ENCODE peak calls at places on chromosomes 2 and 18, in five cellular contexts. L is ovary, T is WERI-Rb-1, Q is adrenal gland, X is Peyer's patch. F is an unnamed sample. For H3K9me3, the result is how much of the 10 kb centered on the place peaks cover.

GRCh38 chr2:152055366-152056108 is 43.3 kb downstream of the CACNB4 start:
- DNase-seq in L (no peak), T (peak), Q (no peak), X (no peak), F (no peak)

GRCh38 chr2:113876503-113877387 is 13.1 kb upstream of the ACTR3 start:
- DNase-seq in L (no peak), T (no peak), Q (no peak), X (peak), F (no peak)

GRCh38 chr2:14270036-14270582 is 362.4 kb upstream of the LRATD1 start:
- DNase-seq in L (no peak), T (no peak), Q (no peak), X (no peak), F (no peak)

GRCh38 chr18:61727241-61727640 is 165.6 kb downstream of the RNF152 start:
- DNase-seq in L (no peak), T (no peak), Q (no peak), X (no peak), F (no peak)

GRCh38 chr2:215751200-215751910 is 262.0 kb downstream of the MREG start:
- DNase-seq in L (no peak), T (no peak), Q (no peak), X (no peak), F (peak)

GRCh38 chr2:163852616-163853015 is 116.8 kb upstream of the FIGN start:
- DNase-seq in L (no peak), T (no peak), Q (no peak), X (no peak), F (no peak)

GRCh38 chr2:179250084-179250483 is 14.5 kb downstream of the SESTD1 start:
- DNase-seq in L (no peak), T (no peak), Q (no peak), X (no peak), F (no peak)

GRCh38 chr2:218027426-218028188 is 24.8 kb upstream of the TNS1 start:
- DNase-seq in L (no peak), T (no peak), Q (peak), X (no peak), F (no peak)

GRCh38 chr2:166451451-166451850 is 42.6 kb downstream of the SCN7A start:
- DNase-seq in L (no peak), T (no peak), Q (no peak), X (no peak), F (no peak)

GRCh38 chr18:13379930-13380665 is 161.5 kb downstream of the LDLRAD4 start:
- DNase-seq in L (no peak), T (no peak), Q (peak), X (no peak), F (no peak)

GRCh38 chr2:242010567-242011513 is 141.3 kb downstream of the RTP5 start:
- DNase-seq in L (no peak), T (no peak), Q (no peak), X (no peak), F (peak)

GRCh38 chr2:179963626-179964025 is 43.5 kb downstream of the CWC22 start:
- DNase-seq in L (no peak), T (no peak), Q (no peak), X (no peak), F (no peak)

GRCh38 chr18:10299686-10300085 is 154.7 kb upstream of the APCDD1 start:
- DNase-seq in L (no peak), T (no peak), Q (no peak), X (no peak), F (no peak)

GRCh38 chr2:55048514-55048924 is 1.7 kb downstream of the RTN4 start:
- DNase-seq in L (peak), T (peak), Q (peak), X (no peak), F (peak)

GRCh38 chr2:217279571-217279970 is 419.7 kb upstream of the TNP1 start:
- DNase-seq in L (no peak), T (no peak), Q (no peak), X (no peak), F (peak)

GRCh38 chr2:238655974-238656722 is 191.7 kb upstream of the TWIST2 start:
- DNase-seq in L (no peak), T (no peak), Q (no peak), X (no peak), F (no peak)

GRCh38 chr2:66437055-66437454 is 2.1 kb downstream of the MEIS1 start:
- DNase-seq in L (no peak), T (no peak), Q (no peak), X (no peak), F (no peak)

GRCh38 chr18:57698571-57699276 is 77.1 kb upstream of the NARS1 start:
- DNase-seq in L (no peak), T (no peak), Q (no peak), X (no peak), F (peak)

GRCh38 chr2:165499131-165499530 is 29.6 kb downstream of the CSRNP3 start:
- DNase-seq in L (no peak), T (no peak), Q (no peak), X (no peak), F (no peak)

GRCh38 chr2:41881249-41881648 is 166.6 kb upstream of the PKDCC start:
- DNase-seq in L (no peak), T (no peak), Q (no peak), X (no peak), F (no peak)

GRCh38 chr2:24797644-24798043 is 4.4 kb downstream of the CENPO start:
- DNase-seq in L (no peak), T (no peak), Q (no peak), X (no peak), F (no peak)

GRCh38 chr2:168160897-168161296 is 86.5 kb downstream of the STK39 start:
- DNase-seq in L (no peak), T (peak), Q (no peak), X (no peak), F (no peak)

GRCh38 chr18:46891742-46892214 is 25.5 kb downstream of the PIAS2 start:
- DNase-seq in L (no peak), T (no peak), Q (no peak), X (no peak), F (no peak)

GRCh38 chr18:39871976-39872375 is 2083.1 kb upstream of the PIK3C3 start:
- DNase-seq in L (no peak), T (no peak), Q (no peak), X (no peak), F (no peak)

GRCh38 chr2:149145314-149146295 is 107.1 kb downstream of the LYPD6B start:
- DNase-seq in L (no peak), T (no peak), Q (no peak), X (no peak), F (no peak)

GRCh38 chr2:34447097-34447496 is 848.0 kb upstream of the FAM98A start:
- DNase-seq in L (no peak), T (no peak), Q (no peak), X (no peak), F (no peak)

GRCh38 chr2:128316777-128317185 is 1.9 kb downstream of the HS6ST1 start:
- DNase-seq in L (no peak), T (no peak), Q (peak), X (peak), F (no peak)

GRCh38 chr2:109558076-109558882 is 55.5 kb downstream of the SEPTIN10 start:
- DNase-seq in L (no peak), T (no peak), Q (no peak), X (no peak), F (no peak)

GRCh38 chr2:70710276-70710675 is 57.7 kb downstream of the ADD2 start:
- DNase-seq in L (no peak), T (no peak), Q (no peak), X (no peak), F (no peak)
- H3K9me3 ChIP-seq in L (under half), T (under half), Q (under half), X (under half), F (under half)

DNA sequence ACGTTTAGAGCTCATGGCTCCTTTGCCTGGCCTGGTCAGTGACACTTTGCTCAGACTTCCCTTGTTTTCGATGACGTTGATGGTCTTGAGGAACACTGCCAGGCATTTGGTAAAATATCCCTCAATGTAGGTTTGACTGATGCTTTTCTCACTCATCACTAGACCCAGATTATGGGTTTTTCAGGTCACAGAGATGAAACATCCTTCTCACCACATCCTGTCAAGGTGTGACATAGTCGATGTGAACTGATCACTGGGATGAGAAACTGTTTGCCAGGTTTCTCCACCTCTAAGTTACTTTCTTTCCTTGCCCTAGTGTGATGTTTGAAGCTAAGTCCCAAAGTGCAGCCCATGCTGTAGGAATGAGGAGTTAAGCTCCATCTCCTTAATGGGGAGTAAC is 81.5 kb downstream of the AFF3 start:
- DNase-seq in L (no peak), T (no peak), Q (no peak), X (no peak), F (no peak)
- TF ChIP-seq CTCF in L (no peak), T (no peak), Q (no peak), X (no peak), F (no peak)

GRCh38 chr2:83561592-83561991 is 897.5 kb downstream of the SUCLG1 start:
- DNase-seq in L (no peak), T (no peak), Q (no peak), X (no peak), F (no peak)
- H3K9me3 ChIP-seq in L (under half), T (under half), Q (under half), X (under half), F (under half)

DNA sequence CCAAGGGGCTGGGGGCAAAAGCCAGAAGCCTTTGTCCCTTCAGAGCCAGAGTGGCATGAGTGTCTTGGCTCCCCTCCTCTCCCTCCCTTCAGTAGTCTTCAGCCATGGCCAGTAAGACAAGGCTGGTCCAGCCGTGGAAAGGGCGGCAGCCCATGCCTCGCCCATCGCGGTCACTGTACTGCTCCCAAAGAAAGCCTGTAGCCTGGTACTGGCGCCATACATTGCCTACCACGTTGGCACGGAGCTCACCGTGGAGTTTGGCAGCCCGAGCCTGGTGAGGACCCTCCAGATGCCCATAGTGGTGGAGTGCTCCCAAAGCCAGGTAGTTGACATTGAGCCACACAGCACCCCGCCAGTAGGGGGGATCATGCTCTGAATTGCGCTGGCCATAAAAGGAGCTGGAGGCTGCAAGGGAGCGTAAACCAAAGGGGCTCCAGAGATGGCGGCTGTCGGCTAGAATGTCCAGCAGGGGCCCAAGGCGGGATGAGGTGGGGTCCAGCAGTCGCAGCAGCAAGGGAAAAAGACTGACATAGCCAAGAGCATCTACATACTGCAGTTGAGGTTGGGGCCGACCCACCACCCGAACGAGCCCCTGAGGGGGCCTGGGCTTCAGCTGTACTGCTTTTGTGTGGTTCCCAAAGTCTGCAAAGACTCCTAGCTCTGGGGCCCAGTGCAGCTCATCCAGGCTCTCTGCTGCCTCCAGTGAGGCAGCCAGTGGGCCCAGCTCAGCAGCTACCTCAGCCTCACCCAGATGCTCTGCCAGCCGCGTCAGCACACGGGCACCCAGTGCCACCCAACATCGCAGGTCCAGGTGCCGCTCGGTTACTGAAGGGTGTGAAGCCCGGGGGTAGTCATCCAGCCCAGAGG is 3.2 kb downstream of the WBP1 start:
- DNase-seq in L (no peak), T (peak), Q (no peak), X (no peak), F (peak)
- TF ChIP-seq CTCF in L (no peak), T (peak), Q (no peak), X (no peak), F (peak)

GRCh38 chr2:184860744-184861143 is 262.4 kb downstream of the ZNF804A start:
- DNase-seq in L (no peak), T (no peak), Q (no peak), X (peak), F (no peak)
- H3K9me3 ChIP-seq in L (under half), T (under half), Q (under half), X (under half), F (under half)